ENCODE peak calls at places on chromosomes 1 and 21, in four cellular contexts. L, X, M and C are unnamed samples.

GRCh38 chr1:201336711-201337450 is 40.6 kb downstream of the TNNT2 start:
- DNase-seq in L (no peak), M (no peak), X (no peak), C (no peak)

GRCh38 chr1:26177182-26177684 is at the start of gene CNKSR1:
- DNase-seq in L (no peak), X (peak), M (no peak), C (no peak)

GRCh38 chr1:58699011-58699762 is 675 bp downstream of the MYSM1 start:
- DNase-seq in X (peak), L (no peak), M (no peak), C (no peak)

GRCh38 chr21:37225440-37225839 is 41.7 kb downstream of the VPS26C start:
- DNase-seq in L (no peak), X (no peak), M (no peak), C (no peak)

GRCh38 chr1:52360595-52360968 is 5.4 kb downstream of the CC2D1B start:
- DNase-seq in X (no peak), L (no peak), M (no peak), C (no peak)

GRCh38 chr21:45074818-45075605 is 632 bp downstream of the ADARB1 start:
- DNase-seq in X (peak), M (no peak), L (peak), C (peak)

GRCh38 chr1:25541889-25542658 is 1.3 kb upstream of the LDLRAP1 start:
- DNase-seq in X (no peak), M (no peak), L (no peak), C (no peak)

GRCh38 chr1:36108314-36108713 is 16.7 kb downstream of the COL8A2 start:
- DNase-seq in X (no peak), L (no peak), M (no peak), C (peak)

GRCh38 chr1:186094170-186094569 is 280.9 kb downstream of the TPR start:
- DNase-seq in M (peak), X (no peak), L (no peak), C (peak)

GRCh38 chr1:112296908-112297307 is 99.1 kb upstream of the CTTNBP2NL start:
- DNase-seq in L (no peak), M (peak), X (no peak), C (peak)

GRCh38 chr1:198496216-198497143 is 44.0 kb downstream of the ATP6V1G3 start:
- DNase-seq in L (no peak), X (peak), M (peak), C (peak)

GRCh38 chr1:172746091-172746949 is 87.4 kb downstream of the FASLG start:
- DNase-seq in L (no peak), M (peak), X (peak), C (peak)

GRCh38 chr1:29368936-29369932 is 132.9 kb downstream of the PTPRU start:
- DNase-seq in M (no peak), X (no peak), L (no peak), C (no peak)
- H3K9ac ChIP-seq in M (no peak), X (no peak), L (no peak), C (no peak)

DNA sequence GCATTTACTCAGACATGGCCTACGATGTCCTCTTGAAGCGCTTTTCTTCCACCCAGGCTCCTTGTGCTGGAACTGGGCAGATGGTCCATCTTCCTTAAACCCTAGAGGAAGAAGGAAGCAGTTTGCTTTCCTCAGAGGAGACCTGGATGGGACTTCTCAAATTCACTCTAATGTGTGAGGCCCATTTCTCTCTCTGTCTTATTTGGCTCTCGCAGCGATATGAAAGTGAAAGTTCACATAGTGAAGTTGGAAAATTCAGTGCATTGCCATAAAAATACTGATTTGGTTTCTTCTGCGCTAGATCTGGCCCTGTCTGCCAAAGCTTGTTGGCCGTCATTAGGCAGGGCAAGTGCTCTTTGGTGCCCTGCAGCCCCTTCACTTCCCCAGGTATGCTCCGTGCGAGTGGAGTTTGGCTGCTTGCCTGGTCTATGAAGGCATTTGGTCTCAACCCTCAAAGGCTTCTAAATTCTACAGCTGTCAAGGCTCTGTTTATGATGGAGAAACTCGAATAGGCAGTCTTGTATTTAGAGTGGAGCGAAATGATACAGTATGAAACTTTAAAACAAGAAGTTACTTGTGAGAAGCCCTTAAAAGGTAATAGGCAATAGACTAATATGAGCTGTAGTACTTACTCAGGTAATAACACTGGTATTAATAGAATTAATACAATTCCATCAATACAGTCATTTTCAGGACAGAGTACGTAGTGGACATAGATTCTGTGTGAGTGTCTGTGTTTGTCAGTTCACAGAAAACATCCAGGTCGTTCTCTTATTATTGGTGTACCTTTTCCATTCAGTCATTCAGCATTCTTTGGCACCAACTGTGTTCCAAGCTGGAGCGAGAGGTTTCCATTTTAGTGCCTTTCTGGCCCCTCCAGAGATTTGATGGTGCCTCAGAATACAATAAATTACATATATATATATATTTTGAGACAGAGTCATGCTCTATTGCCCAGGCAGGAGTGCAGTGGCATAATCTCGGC is 20.5 kb downstream of the SZRD1 start:
- DNase-seq in M (peak), L (no peak), X (no peak), C (peak)
- H3K9ac ChIP-seq in M (peak), L (no peak), X (no peak), C (no peak)

GRCh38 chr1:153635872-153636271 is 2.0 kb downstream of the CHTOP start:
- DNase-seq in X (no peak), L (no peak), M (no peak), C (no peak)
- H3K9ac ChIP-seq in X (no peak), L (no peak), M (no peak), C (no peak)

DNA sequence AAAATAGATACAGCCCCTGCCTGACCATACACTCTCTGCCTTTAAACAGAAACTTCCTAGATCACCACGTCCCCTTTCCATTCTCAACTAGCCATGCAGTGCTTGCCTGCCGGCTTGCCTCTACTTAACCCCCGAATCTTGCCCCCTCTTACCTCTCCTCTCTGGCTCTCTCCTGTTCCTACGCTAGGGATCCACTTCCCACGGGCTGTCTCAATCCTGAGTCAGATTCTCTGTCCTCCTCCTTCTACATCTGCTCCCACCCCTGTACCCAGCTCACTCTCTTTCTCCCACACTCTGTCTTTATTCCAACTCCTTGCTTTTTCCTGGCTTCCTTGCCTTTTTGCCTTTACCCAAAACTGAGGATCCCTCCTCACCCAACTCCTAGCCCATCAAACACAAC is 29.3 kb downstream of the ATF3 start:
- DNase-seq in L (no peak), M (peak), X (no peak), C (no peak)
- H3K9ac ChIP-seq in L (no peak), M (peak), X (no peak), C (peak)

DNA sequence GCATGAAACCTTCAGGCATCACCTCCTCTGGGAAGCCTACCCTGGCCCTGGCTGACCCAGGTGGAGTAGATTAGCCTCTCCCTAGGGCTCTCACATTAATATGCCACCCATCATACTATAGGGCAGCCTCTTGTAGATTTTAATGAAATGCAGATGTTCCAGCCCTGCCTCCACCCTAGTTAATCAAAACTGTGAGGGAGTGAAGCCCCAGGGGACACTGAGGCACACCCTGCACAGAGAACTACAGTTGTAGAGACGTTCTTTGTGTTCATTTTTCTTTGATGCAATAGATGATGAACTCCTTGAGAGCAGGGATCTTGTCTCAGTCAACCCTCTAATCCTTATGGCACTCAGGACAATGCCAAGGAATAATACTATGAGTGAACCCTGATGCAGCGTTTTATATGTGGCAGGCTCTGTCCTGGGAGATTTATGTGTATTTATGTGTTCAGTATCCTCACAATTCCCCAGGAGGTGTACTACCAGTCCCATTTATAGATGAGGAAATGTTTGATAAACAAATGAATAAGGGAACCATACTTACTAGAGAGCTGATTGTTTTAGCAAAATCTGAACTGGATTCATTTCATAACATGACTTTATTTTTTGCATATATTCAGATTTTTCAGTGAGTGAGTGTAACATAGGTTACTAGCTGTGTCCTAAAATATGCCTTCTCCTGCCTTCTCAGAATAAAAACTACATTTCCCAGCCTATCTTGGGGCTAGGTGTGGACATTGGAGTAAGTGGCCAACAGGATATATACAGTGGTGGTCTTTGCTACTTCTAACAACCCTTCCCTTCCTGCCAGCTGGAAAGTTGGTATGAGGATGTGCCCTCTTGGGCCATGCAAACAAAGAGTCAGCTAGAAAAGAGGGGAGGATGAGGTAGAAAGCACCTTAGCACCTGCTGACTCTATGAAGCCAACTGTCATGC is 23.5 kb upstream of the PRELP start:
- DNase-seq in L (no peak), M (no peak), X (no peak), C (no peak)
- H3K9ac ChIP-seq in L (no peak), M (no peak), X (no peak), C (no peak)

GRCh38 chr1:149926296-149926695 is 1.3 kb downstream of the SF3B4 start:
- DNase-seq in L (no peak), M (no peak), X (no peak), C (no peak)
- H3K9ac ChIP-seq in L (no peak), M (no peak), X (no peak), C (no peak)

DNA sequence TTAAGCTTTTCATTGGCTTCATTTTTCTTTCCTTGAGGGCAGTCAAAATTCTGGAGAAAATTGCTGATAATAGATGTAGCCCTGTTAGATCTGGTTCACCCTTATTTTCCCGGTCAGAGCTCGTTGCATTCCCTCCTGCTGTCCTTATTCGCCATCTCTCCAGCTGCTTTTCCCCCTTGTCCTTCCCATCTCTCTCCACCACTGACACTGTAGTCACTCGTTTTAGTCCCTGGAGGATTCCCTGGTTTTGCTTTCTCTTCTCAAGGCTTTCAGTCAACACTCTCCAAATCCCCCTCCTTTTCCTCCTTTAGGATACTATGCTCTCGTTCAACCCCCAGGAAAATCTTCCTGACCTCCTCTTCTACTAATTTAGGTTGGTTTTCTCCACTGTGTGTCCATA is 83.1 kb downstream of the C21orf91 start:
- DNase-seq in M (no peak), L (no peak), X (no peak), C (no peak)
- H3K9ac ChIP-seq in M (no peak), L (no peak), X (no peak), C (no peak)